ENCODE peak calls at places on chromosomes 6 and 20, in five cellular contexts. X is lower leg skin, U is Calu3, D is lower lobe of right lung, Z is ovary. A is an unnamed sample.

GRCh38 chr6:136809461-136809860 is 12.9 kb upstream of the PEX7 start:
- DNase-seq in X (no peak), U (no peak), D (no peak), Z (no peak), A (no peak)

GRCh38 chr6:45577836-45578504 is 200.2 kb upstream of the SUPT3H start:
- DNase-seq in X (no peak), U (no peak), D (no peak), Z (no peak), A (no peak)

GRCh38 chr6:140542858-140543257 is 1168.4 kb upstream of the CITED2 start:
- DNase-seq in X (no peak), U (no peak), D (no peak), Z (no peak), A (no peak)

GRCh38 chr20:23749746-23750145 is 989 bp downstream of the CST1 start:
- DNase-seq in X (no peak), U (no peak), D (no peak), Z (no peak), A (no peak)

GRCh38 chr6:143478479-143479062 is 28.0 kb downstream of the PEX3 start:
- DNase-seq in X (no peak), U (no peak), D (no peak), Z (no peak), A (no peak)

GRCh38 chr6:53250761-53251672 is 97.7 kb downstream of the ELOVL5 start:
- DNase-seq in X (no peak), U (no peak), D (no peak), Z (no peak), A (no peak)

GRCh38 chr6:113696960-113697359 is 160.2 kb upstream of the MARCKS start:
- DNase-seq in X (no peak), U (no peak), D (no peak), Z (no peak), A (no peak)

GRCh38 chr6:3321042-3321441 is 62.3 kb downstream of the PSMG4 start:
- DNase-seq in X (peak; percentile 70), U (no peak), D (no peak), Z (no peak), A (no peak)

GRCh38 chr6:17962436-17963031 is 24.9 kb downstream of the KIF13A start:
- DNase-seq in X (no peak), U (no peak), D (peak; percentile 53), Z (peak; percentile 70), A (no peak)

GRCh38 chr20:23082846-23083552 is 3.1 kb downstream of the CD93 start:
- DNase-seq in X (no peak), U (no peak), D (peak; percentile 88), Z (no peak), A (no peak)

GRCh38 chr20:49468412-49468811 is 14.1 kb downstream of the KCNB1 start:
- DNase-seq in X (no peak), U (no peak), D (no peak), Z (no peak), A (no peak)

GRCh38 chr6:28543671-28544131 is 18.0 kb downstream of the GPX5 start:
- DNase-seq in X (no peak), U (no peak), D (no peak), Z (peak; percentile 50), A (peak; percentile 14)

GRCh38 chr20:50913976-50914375 is 17.3 kb downstream of the ADNP start:
- DNase-seq in X (no peak), U (no peak), D (no peak), Z (no peak), A (no peak)

GRCh38 chr6:124669713-124670480 is 292.3 kb upstream of the RNF217 start:
- DNase-seq in X (no peak), U (no peak), D (no peak), Z (no peak), A (no peak)

GRCh38 chr6:26155066-26155925 is 68.1 kb downstream of the HFE start:
- DNase-seq in X (no peak), U (peak; percentile 48), D (peak; percentile 64), Z (peak; percentile 76), A (peak; percentile 22)

GRCh38 chr20:36920334-36920730 is 31.2 kb downstream of the SAMHD1 start:
- DNase-seq in X (no peak), U (no peak), D (no peak), Z (no peak), A (no peak)

GRCh38 chr6:76876922-76877553 is 586.3 kb downstream of the HTR1B start:
- DNase-seq in X (no peak), U (peak; percentile 85), D (no peak), Z (no peak), A (peak; percentile 70)

GRCh38 chr20:3710027-3710426 is 2.4 kb downstream of the SIGLEC1 start:
- DNase-seq in X (no peak), U (no peak), D (peak; percentile 47), Z (no peak), A (no peak)

GRCh38 chr6:111870751-111871064 is 2.5 kb downstream of the FYN start:
- DNase-seq in X (no peak), U (peak; percentile 29), D (no peak), Z (no peak), A (no peak)

GRCh38 chr20:10508468-10509251 is 73.6 kb downstream of the SLX4IP start:
- DNase-seq in X (no peak), U (no peak), D (no peak), Z (peak; percentile 62), A (no peak)

GRCh38 chr6:99467509-99468106 is 42.5 kb upstream of the PNISR start:
- DNase-seq in X (no peak), U (no peak), D (no peak), Z (no peak), A (no peak)

GRCh38 chr6:160943997-160944396 is 47.6 kb upstream of the MAP3K4 start:
- DNase-seq in X (no peak), U (no peak), D (no peak), Z (no peak), A (no peak)

GRCh38 chr20:61780066-61780465 is 285.6 kb downstream of the TAF4 start:
- DNase-seq in X (no peak), U (no peak), D (peak; percentile 20), Z (no peak), A (no peak)

GRCh38 chr6:168342626-168343025 is 23.0 kb upstream of the DACT2 start:
- DNase-seq in X (no peak), U (peak; percentile 82), D (no peak), Z (no peak), A (no peak)

GRCh38 chr20:45911486-45912343 is at the start of gene PLTP:
- DNase-seq in X (peak; percentile 94), U (peak; percentile 28), D (peak; percentile 66), Z (peak; percentile 87), A (peak; percentile 70)

GRCh38 chr6:51025082-51025777 is 206.6 kb downstream of the TFAP2B start:
- DNase-seq in X (no peak), U (no peak), D (no peak), Z (no peak), A (no peak)

GRCh38 chr6:131954775-131955107 is 3.6 kb upstream of the CCN2 start:
- DNase-seq in X (no peak), U (peak; percentile 82), D (peak; percentile 63), Z (peak; percentile 38), A (no peak)

GRCh38 chr6:10696655-10697054 is 1.9 kb downstream of the PAK1IP1 start:
- DNase-seq in X (no peak), U (no peak), D (no peak), Z (no peak), A (no peak)

GRCh38 chr6:138559153-138559552 is 59.9 kb upstream of the NHSL1 start:
- DNase-seq in X (no peak), U (no peak), D (no peak), Z (no peak), A (no peak)

GRCh38 chr20:60993647-60994046 is 258.4 kb upstream of the CDH4 start:
- DNase-seq in X (no peak), U (no peak), D (no peak), Z (no peak), A (peak; percentile 8)

GRCh38 chr20:57061058-57061900 is 205.2 kb downstream of the BMP7 start:
- DNase-seq in X (peak; percentile 84), U (peak; percentile 39), D (no peak), Z (no peak), A (peak; percentile 68)

GRCh38 chr20:20892328-20892727 is 179.9 kb upstream of the RALGAPA2 start:
- DNase-seq in X (peak; percentile 40), U (no peak), D (no peak), Z (no peak), A (no peak)

GRCh38 chr6:166627875-166628849 is 1.1 kb upstream of the RPS6KA2 start:
- DNase-seq in X (peak; percentile 94), U (peak; percentile 54), D (peak; percentile 86), Z (peak; percentile 80), A (peak; percentile 54)

GRCh38 chr20:8155229-8155628 is 23.2 kb downstream of the PLCB1 start:
- DNase-seq in X (no peak), U (no peak), D (no peak), Z (no peak), A (no peak)

GRCh38 chr20:24998121-24998520 is 5.6 kb upstream of the APMAP start:
- DNase-seq in X (peak; percentile 70), U (no peak), D (no peak), Z (no peak), A (no peak)

GRCh38 chr6:63245908-63246307 is 34.6 kb downstream of the FKBP1C start:
- DNase-seq in X (no peak), U (no peak), D (no peak), Z (no peak), A (no peak)
- TF ChIP-seq CTCF in X (no peak), U (no peak), D (no peak), Z (no peak), A (peak; percentile 46)

GRCh38 chr6:69732640-69733039 is 64.2 kb downstream of the LMBRD1 start:
- DNase-seq in X (no peak), U (no peak), D (no peak), Z (no peak), A (no peak)
- TF ChIP-seq CTCF in X (no peak), U (peak; percentile 15), D (no peak), Z (no peak), A (peak; percentile 50)

DNA sequence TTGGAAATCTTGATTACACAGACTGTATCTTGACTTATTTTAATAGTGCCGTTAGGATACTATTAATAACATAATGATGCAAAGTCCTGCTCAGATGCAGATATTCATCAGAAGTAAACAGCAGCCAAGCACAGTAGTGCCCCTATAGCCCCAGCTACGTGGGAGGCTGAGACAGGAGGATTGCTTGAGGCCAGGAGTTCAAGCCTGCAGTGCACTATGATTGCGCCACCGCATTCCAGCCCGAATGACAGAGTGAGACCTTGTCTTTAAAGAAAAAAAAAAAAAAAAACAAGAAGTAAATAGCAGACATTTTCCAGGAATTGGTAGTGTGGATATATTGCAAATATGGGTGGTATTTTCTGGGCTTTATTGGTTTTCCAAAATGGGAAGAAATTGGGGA is 61.8 kb downstream of the TULP4 start:
- DNase-seq in X (no peak), U (no peak), D (no peak), Z (no peak), A (no peak)
- TF ChIP-seq CTCF in X (no peak), U (no peak), D (no peak), Z (no peak), A (no peak)

DNA sequence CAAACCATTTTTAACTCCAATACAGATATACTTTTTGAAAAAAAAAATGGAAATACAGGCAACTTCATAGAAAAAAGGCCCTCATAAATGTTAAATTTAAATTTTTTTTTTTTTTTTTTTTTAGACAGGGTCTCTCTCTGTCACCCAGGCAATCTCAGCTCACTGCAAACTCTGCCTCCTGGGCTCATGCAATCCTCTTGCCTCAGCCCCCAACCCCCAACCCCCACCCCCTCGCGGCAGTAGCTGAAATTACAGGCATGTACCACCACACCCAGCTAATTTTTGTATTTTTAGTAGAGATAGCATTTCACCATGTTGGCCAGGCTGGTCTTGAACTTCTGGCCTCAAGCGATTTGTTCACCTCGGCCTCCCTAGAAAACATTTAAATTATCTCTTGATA is 12.8 kb upstream of the ULBP3 start:
- DNase-seq in X (peak; percentile 13), U (no peak), D (no peak), Z (no peak), A (no peak)
- TF ChIP-seq CTCF in X (no peak), U (no peak), D (no peak), Z (no peak), A (no peak)

A was measured in neural crest cell.